ENCODE peak calls at places on chromosome 11, in five cellular contexts. One of them, this sample, is unnamed.

GRCh38 chr11:67053896-67054850 is 2.5 kb upstream of the RHOD start:
- DNase-seq in breast epithelium: peak
- DNase-seq in HL-60: no peak
- DNase-seq in sigmoid colon: no peak
- DNase-seq in H1: peak
- DNase-seq in this sample: peak

GRCh38 chr11:30585067-30585891 is 874 bp downstream of the MPPED2 start:
- DNase-seq in breast epithelium: peak
- DNase-seq in HL-60: no peak
- DNase-seq in sigmoid colon: peak
- DNase-seq in H1: no peak
- DNase-seq in this sample: peak

GRCh38 chr11:45079567-45079942 is 66.9 kb upstream of the PRDM11 start:
- DNase-seq in breast epithelium: no peak
- DNase-seq in HL-60: no peak
- DNase-seq in sigmoid colon: no peak
- DNase-seq in H1: no peak
- DNase-seq in this sample: no peak

GRCh38 chr11:16001899-16002426 is 354.4 kb downstream of the SOX6 start:
- DNase-seq in breast epithelium: no peak
- DNase-seq in HL-60: peak
- DNase-seq in sigmoid colon: no peak
- DNase-seq in H1: no peak
- DNase-seq in this sample: no peak

GRCh38 chr11:14373941-14374646 is 15.1 kb upstream of the RRAS2 start:
- DNase-seq in breast epithelium: no peak
- DNase-seq in HL-60: no peak
- DNase-seq in sigmoid colon: peak
- DNase-seq in H1: no peak
- DNase-seq in this sample: no peak

GRCh38 chr11:11510939-11511338 is 110.9 kb downstream of the GALNT18 start:
- DNase-seq in breast epithelium: no peak
- DNase-seq in HL-60: no peak
- DNase-seq in sigmoid colon: peak
- DNase-seq in H1: no peak
- DNase-seq in this sample: no peak

GRCh38 chr11:94793822-94794221 is 25.7 kb downstream of the AMOTL1 start:
- DNase-seq in breast epithelium: no peak
- DNase-seq in HL-60: no peak
- DNase-seq in sigmoid colon: no peak
- DNase-seq in H1: no peak
- DNase-seq in this sample: no peak

GRCh38 chr11:72798361-72798760 is 4.5 kb upstream of the STARD10 start:
- DNase-seq in breast epithelium: no peak
- DNase-seq in HL-60: no peak
- DNase-seq in sigmoid colon: no peak
- DNase-seq in H1: no peak
- DNase-seq in this sample: no peak

GRCh38 chr11:117482881-117483280 is 155.2 kb downstream of the CEP164 start:
- DNase-seq in breast epithelium: no peak
- DNase-seq in HL-60: no peak
- DNase-seq in sigmoid colon: no peak
- DNase-seq in H1: no peak
- DNase-seq in this sample: no peak

GRCh38 chr11:22690891-22691290 is 24.5 kb downstream of the GAS2 start:
- DNase-seq in breast epithelium: no peak
- DNase-seq in HL-60: no peak
- DNase-seq in sigmoid colon: no peak
- DNase-seq in H1: no peak
- DNase-seq in this sample: no peak

GRCh38 chr11:119470316-119471266 is 47.6 kb upstream of the THY1 start:
- DNase-seq in breast epithelium: no peak
- DNase-seq in HL-60: no peak
- DNase-seq in sigmoid colon: no peak
- DNase-seq in H1: no peak
- DNase-seq in this sample: no peak

GRCh38 chr11:35615911-35616900 is 2.1 kb upstream of the FJX1 start:
- DNase-seq in breast epithelium: no peak
- DNase-seq in HL-60: no peak
- DNase-seq in sigmoid colon: no peak
- DNase-seq in H1: no peak
- DNase-seq in this sample: no peak

GRCh38 chr11:67240575-67241389 is 25.5 kb upstream of the GRK2 start:
- DNase-seq in breast epithelium: peak
- DNase-seq in HL-60: peak
- DNase-seq in sigmoid colon: peak
- DNase-seq in H1: no peak
- DNase-seq in this sample: no peak

GRCh38 chr11:132111781-132112380 is 741.5 kb downstream of the NTM start:
- DNase-seq in breast epithelium: no peak
- DNase-seq in HL-60: no peak
- DNase-seq in sigmoid colon: no peak
- DNase-seq in H1: no peak
- DNase-seq in this sample: no peak

GRCh38 chr11:23236846-23237550 is 376.7 kb upstream of the CCDC179 start:
- DNase-seq in breast epithelium: no peak
- DNase-seq in HL-60: no peak
- DNase-seq in sigmoid colon: no peak
- DNase-seq in H1: no peak
- DNase-seq in this sample: no peak

GRCh38 chr11:11748706-11749365 is 92.9 kb upstream of the USP47 start:
- DNase-seq in breast epithelium: no peak
- DNase-seq in HL-60: no peak
- DNase-seq in sigmoid colon: no peak
- DNase-seq in H1: no peak
- DNase-seq in this sample: no peak

GRCh38 chr11:90614318-90614717 is 391.5 kb upstream of the CHORDC1 start:
- DNase-seq in breast epithelium: no peak
- DNase-seq in HL-60: no peak
- DNase-seq in sigmoid colon: no peak
- DNase-seq in H1: no peak
- DNase-seq in this sample: no peak

GRCh38 chr11:12807621-12808020 is 133.4 kb downstream of the TEAD1 start:
- DNase-seq in breast epithelium: no peak
- DNase-seq in HL-60: no peak
- DNase-seq in sigmoid colon: no peak
- DNase-seq in H1: no peak
- DNase-seq in this sample: no peak

GRCh38 chr11:96314326-96315050 is 28.5 kb downstream of the MAML2 start:
- DNase-seq in breast epithelium: no peak
- DNase-seq in HL-60: no peak
- DNase-seq in sigmoid colon: no peak
- DNase-seq in H1: no peak
- DNase-seq in this sample: no peak
- TF ChIP-seq POLR2AphosphoS5 in breast epithelium: peak
- TF ChIP-seq POLR2AphosphoS5 in HL-60: no peak
- TF ChIP-seq POLR2AphosphoS5 in sigmoid colon: no peak
- TF ChIP-seq POLR2AphosphoS5 in H1: no peak
- TF ChIP-seq POLR2AphosphoS5 in this sample: no peak

DNA sequence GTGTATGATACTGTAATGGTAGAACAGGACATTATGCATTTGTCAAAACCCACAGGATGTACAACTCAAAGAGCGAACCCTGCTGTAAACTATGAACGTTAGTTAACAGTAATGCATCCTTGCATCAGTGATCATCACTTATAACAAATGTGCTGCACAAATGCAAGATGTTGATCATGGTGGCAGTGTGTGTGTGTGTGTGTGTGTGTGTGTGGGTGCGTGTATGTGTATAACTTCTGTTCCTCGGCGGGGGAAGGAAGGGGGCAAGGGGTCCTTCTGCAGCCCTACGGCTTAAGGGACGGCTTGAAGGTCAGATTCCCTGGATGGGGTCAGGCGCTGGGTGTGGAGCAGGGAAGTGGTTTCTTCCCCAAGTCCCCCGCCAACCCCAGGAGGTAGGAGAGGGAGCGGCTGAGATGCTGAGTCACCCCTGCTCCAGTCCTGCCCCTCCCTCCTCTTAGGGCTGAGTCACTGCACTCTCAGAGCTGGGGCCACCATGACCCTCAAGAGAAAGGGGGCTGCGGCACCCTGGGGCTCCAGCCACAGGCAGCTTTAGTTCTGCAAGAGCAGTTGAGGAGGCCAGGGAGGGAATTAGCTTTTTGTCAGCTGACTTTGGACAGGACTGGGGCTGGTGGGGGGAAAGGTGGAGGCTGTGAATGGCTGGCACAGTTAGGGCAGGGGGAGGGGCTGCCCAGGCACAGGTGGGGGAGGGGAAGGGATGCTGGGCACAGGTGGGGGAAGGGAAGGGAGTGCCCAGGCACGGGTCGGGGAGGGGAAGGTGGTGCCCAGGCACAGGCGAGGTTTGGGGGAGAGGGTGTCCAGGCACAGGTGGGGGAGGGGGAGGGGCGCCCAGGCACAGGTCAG is 8.8 kb upstream of the CTSD start:
- DNase-seq in breast epithelium: peak
- DNase-seq in HL-60: peak
- DNase-seq in sigmoid colon: peak
- DNase-seq in H1: no peak
- DNase-seq in this sample: peak
- TF ChIP-seq POLR2AphosphoS5 in breast epithelium: no peak
- TF ChIP-seq POLR2AphosphoS5 in HL-60: peak
- TF ChIP-seq POLR2AphosphoS5 in sigmoid colon: no peak
- TF ChIP-seq POLR2AphosphoS5 in H1: no peak
- TF ChIP-seq POLR2AphosphoS5 in this sample: no peak

DNA sequence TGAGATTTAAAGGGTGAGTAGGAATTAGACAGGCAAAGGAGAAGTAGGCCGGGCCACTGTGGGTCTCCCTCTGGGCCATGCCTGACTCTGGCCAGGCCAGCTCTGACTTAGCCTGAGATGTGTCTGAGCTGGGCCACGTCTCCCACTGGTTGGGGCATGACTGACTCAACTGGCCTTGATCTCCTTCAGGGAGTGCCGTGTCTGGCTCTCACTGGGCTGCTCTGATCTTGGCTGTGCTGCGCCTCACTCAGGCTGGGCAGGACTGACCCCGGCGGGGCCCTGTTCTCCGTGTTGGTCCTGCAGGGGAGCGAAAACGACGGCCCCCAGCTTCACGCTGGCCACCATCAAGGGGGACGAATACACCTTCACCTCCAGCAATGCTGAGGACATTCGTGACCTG is 71.3 kb downstream of the MYO7A start:
- DNase-seq in breast epithelium: peak
- DNase-seq in HL-60: no peak
- DNase-seq in sigmoid colon: peak
- DNase-seq in H1: no peak
- DNase-seq in this sample: no peak
- TF ChIP-seq POLR2AphosphoS5 in breast epithelium: no peak
- TF ChIP-seq POLR2AphosphoS5 in HL-60: no peak
- TF ChIP-seq POLR2AphosphoS5 in sigmoid colon: no peak
- TF ChIP-seq POLR2AphosphoS5 in H1: no peak
- TF ChIP-seq POLR2AphosphoS5 in this sample: no peak

GRCh38 chr11:74592441-74593362 is at the start of gene POLD3:
- DNase-seq in breast epithelium: peak
- DNase-seq in HL-60: peak
- DNase-seq in sigmoid colon: peak
- DNase-seq in H1: peak
- DNase-seq in this sample: peak
- TF ChIP-seq POLR2AphosphoS5 in breast epithelium: peak
- TF ChIP-seq POLR2AphosphoS5 in HL-60: peak
- TF ChIP-seq POLR2AphosphoS5 in sigmoid colon: peak
- TF ChIP-seq POLR2AphosphoS5 in H1: peak
- TF ChIP-seq POLR2AphosphoS5 in this sample: peak

GRCh38 chr11:82900277-82901164 is at the start of gene PRCP:
- DNase-seq in breast epithelium: peak
- DNase-seq in HL-60: peak
- DNase-seq in sigmoid colon: peak
- DNase-seq in H1: peak
- DNase-seq in this sample: peak
- TF ChIP-seq POLR2AphosphoS5 in breast epithelium: peak
- TF ChIP-seq POLR2AphosphoS5 in HL-60: peak
- TF ChIP-seq POLR2AphosphoS5 in sigmoid colon: peak
- TF ChIP-seq POLR2AphosphoS5 in H1: peak
- TF ChIP-seq POLR2AphosphoS5 in this sample: peak

GRCh38 chr11:105244157-105244820 is 104.7 kb upstream of the CARD18 start:
- DNase-seq in breast epithelium: no peak
- DNase-seq in HL-60: peak
- DNase-seq in sigmoid colon: no peak
- DNase-seq in H1: no peak
- DNase-seq in this sample: no peak
- TF ChIP-seq POLR2AphosphoS5 in breast epithelium: no peak
- TF ChIP-seq POLR2AphosphoS5 in HL-60: no peak
- TF ChIP-seq POLR2AphosphoS5 in sigmoid colon: peak
- TF ChIP-seq POLR2AphosphoS5 in H1: no peak
- TF ChIP-seq POLR2AphosphoS5 in this sample: no peak

GRCh38 chr11:78069465-78069864 is 5.8 kb downstream of the THRSP start:
- DNase-seq in breast epithelium: no peak
- DNase-seq in HL-60: no peak
- DNase-seq in sigmoid colon: no peak
- DNase-seq in H1: no peak
- DNase-seq in this sample: no peak

GRCh38 chr11:78066471-78066870 is 2.8 kb downstream of the THRSP start:
- DNase-seq in breast epithelium: no peak
- DNase-seq in HL-60: no peak
- DNase-seq in sigmoid colon: no peak
- DNase-seq in H1: no peak
- DNase-seq in this sample: no peak

GRCh38 chr11:78065239-78065638 is 1.6 kb downstream of the THRSP start:
- DNase-seq in breast epithelium: no peak
- DNase-seq in HL-60: no peak
- DNase-seq in sigmoid colon: no peak
- DNase-seq in H1: no peak
- DNase-seq in this sample: no peak

GRCh38 chr11:78070606-78071005 is 6.9 kb downstream of the THRSP start:
- DNase-seq in breast epithelium: no peak
- DNase-seq in HL-60: no peak
- DNase-seq in sigmoid colon: no peak
- DNase-seq in H1: no peak
- DNase-seq in this sample: no peak

GRCh38 chr11:78067704-78068103 is 4.0 kb downstream of the THRSP start:
- DNase-seq in breast epithelium: no peak
- DNase-seq in HL-60: no peak
- DNase-seq in sigmoid colon: no peak
- DNase-seq in H1: no peak
- DNase-seq in this sample: no peak
- TF ChIP-seq POLR2AphosphoS5 in breast epithelium: no peak
- TF ChIP-seq POLR2AphosphoS5 in HL-60: no peak
- TF ChIP-seq POLR2AphosphoS5 in sigmoid colon: no peak
- TF ChIP-seq POLR2AphosphoS5 in H1: no peak
- TF ChIP-seq POLR2AphosphoS5 in this sample: peak

This sample was measured in GM12891.